ENCODE peak calls at places on chromosomes 11 and 22, in nine cellular contexts. S is sigmoid colon, X is stomach, B is transverse colon, R is tibial nerve, I is A549, J is HepG2, L is suprapubic skin, Z is upper lobe of left lung. Y is an unnamed sample.
A peak's percentile ranks its signal among the peaks of the same experiment; 100 is the strongest.

GRCh38 chr22:46754110-46754799 is 8.2 kb upstream of the TBC1D22A start:
- DNase-seq in S (peak; percentile 96), X (peak; percentile 94), B (peak; percentile 92), R (peak; percentile 82), I (peak; percentile 92), J (peak; percentile 92), L (peak; percentile 96), Z (peak; percentile 61), Y (peak; percentile 60)

GRCh38 chr22:50020606-50021005 is 8.0 kb upstream of the IL17REL start:
- DNase-seq in S (no peak), X (no peak), B (no peak), R (no peak), I (no peak), J (no peak), L (no peak), Z (no peak), Y (no peak)

GRCh38 chr11:48066881-48067800 is 86.8 kb downstream of the PTPRJ start:
- DNase-seq in S (no peak), X (no peak), B (no peak), R (no peak), I (no peak), J (no peak), L (no peak), Z (no peak), Y (no peak)

GRCh38 chr11:117930208-117930570 is 987 bp upstream of the TMPRSS13 start:
- DNase-seq in S (no peak), X (no peak), B (no peak), R (no peak), I (no peak), J (no peak), L (no peak), Z (no peak), Y (no peak)

GRCh38 chr11:13215157-13215556 is 62.4 kb upstream of the BMAL1 start:
- DNase-seq in S (no peak), X (no peak), B (no peak), R (no peak), I (peak; percentile 82), J (no peak), L (no peak), Z (no peak), Y (no peak)

GRCh38 chr11:112212710-112213109 is 13.5 kb upstream of the PTS start:
- DNase-seq in S (no peak), X (no peak), B (no peak), R (no peak), I (no peak), J (no peak), L (no peak), Z (no peak), Y (no peak)

GRCh38 chr11:128473631-128474030 is 113.7 kb downstream of the ETS1 start:
- DNase-seq in S (no peak), X (no peak), B (no peak), R (no peak), I (no peak), J (no peak), L (no peak), Z (no peak), Y (no peak)

GRCh38 chr11:6667733-6668374 is 12.2 kb upstream of the DCHS1 start:
- DNase-seq in S (no peak), X (no peak), B (no peak), R (no peak), I (peak; percentile 21), J (peak; percentile 41), L (no peak), Z (no peak), Y (no peak)

GRCh38 chr22:21791635-21792625 is 56.3 kb upstream of the YPEL1 start:
- DNase-seq in S (no peak), X (no peak), B (no peak), R (no peak), I (peak; percentile 9), J (no peak), L (no peak), Z (no peak), Y (no peak)

GRCh38 chr11:12950681-12951080 is 58.4 kb upstream of the RASSF10 start:
- DNase-seq in S (no peak), X (no peak), B (no peak), R (no peak), I (no peak), J (no peak), L (no peak), Z (no peak), Y (no peak)

GRCh38 chr22:48780597-48781277 is 1046.9 kb downstream of the BRD1 start:
- DNase-seq in S (peak; percentile 42), X (no peak), B (no peak), R (peak; percentile 1), I (no peak), J (no peak), L (no peak), Z (no peak), Y (no peak)
- H3K9me3 ChIP-seq in S (peaks cover 7% of the 10 kb centered on the region), X (peaks cover 25% of the 10 kb centered on the region), B (peaks cover 3% of the 10 kb centered on the region), R (no peaks in the 10 kb centered on the region), I (peaks cover 3% of the 10 kb centered on the region), J (peaks cover 18% of the 10 kb centered on the region), L (peaks cover 4% of the 10 kb centered on the region), Z (peaks cover 4% of the 10 kb centered on the region), Y (no peaks in the 10 kb centered on the region)

DNA sequence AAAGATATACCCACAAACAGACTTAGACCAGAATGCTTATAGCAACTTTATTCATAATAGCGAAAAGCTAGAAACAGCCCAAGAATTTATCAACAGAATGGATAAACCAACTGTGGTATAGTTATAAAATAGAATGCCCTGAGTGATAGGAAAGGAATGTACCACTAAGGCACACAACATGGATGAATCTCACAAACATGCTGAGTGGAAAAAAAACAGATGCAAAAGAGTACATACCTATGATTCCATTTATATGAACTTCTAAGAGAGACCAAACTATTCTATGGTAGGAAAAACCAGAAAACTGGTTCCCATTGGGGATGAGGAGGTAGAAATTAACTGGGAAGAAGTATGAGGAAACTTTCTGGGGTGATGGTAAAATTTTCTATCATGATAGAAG is 40.4 kb upstream of the GRIK4 start:
- DNase-seq in S (no peak), X (no peak), B (no peak), R (no peak), I (no peak), J (no peak), L (no peak), Z (no peak), Y (no peak)
- H3K27ac ChIP-seq in S (no peak overlapping the region), X (no peak overlapping the region), B (no peak overlapping the region), R (no peak overlapping the region), I (no peak overlapping the region), J (no peak overlapping the region), L (no peak overlapping the region), Z (no peak overlapping the region), Y (no peak overlapping the region)

GRCh38 chr22:37629928-37630327 is 9.5 kb upstream of the SH3BP1 start:
- DNase-seq in S (no peak), X (no peak), B (no peak), R (no peak), I (no peak), J (no peak), L (no peak), Z (no peak), Y (no peak)
- TF ChIP-seq EP300 in S (no peak), X (no peak), B (no peak), R (no peak), I (no peak), J (no peak), L (no peak), Z (no peak), Y (no peak)

DNA sequence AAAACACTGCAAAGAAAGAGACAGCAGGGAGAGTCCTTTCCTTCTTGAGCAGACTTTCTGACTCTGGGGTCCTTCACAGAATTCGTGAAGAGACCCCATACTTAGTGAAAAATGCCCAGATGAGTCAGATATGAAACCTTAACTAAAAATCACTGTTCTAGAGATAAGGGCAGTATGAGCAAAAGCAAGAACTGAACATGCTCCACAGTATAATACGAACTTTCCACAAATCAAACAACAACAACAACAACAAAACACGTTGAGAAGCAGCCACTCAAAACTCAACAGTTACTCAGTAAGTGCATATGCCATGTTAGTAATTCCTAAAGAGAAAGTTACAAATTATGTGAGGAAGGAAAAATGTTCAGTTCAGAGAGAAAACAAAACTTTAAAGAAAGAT is 44.3 kb downstream of the PITPNB start:
- DNase-seq in S (no peak), X (no peak), B (no peak), R (no peak), I (no peak), J (no peak), L (no peak), Z (no peak), Y (no peak)
- H3K9me3 ChIP-seq in S (no peaks in the 10 kb centered on the region), X (no peaks in the 10 kb centered on the region), B (no peaks in the 10 kb centered on the region), R (no peaks in the 10 kb centered on the region), I (no peaks in the 10 kb centered on the region), J (no peaks in the 10 kb centered on the region), L (no peaks in the 10 kb centered on the region), Z (no peaks in the 10 kb centered on the region), Y (no peaks in the 10 kb centered on the region)

GRCh38 chr22:42921301-42921700 is 64.2 kb upstream of the ARFGAP3 start:
- DNase-seq in S (peak; percentile 59), X (no peak), B (no peak), R (no peak), I (no peak), J (no peak), L (no peak), Z (no peak), Y (no peak)
- H3K27ac ChIP-seq in S (no peak overlapping the region), X (peak overlapping the region; percentile 80), B (peak overlapping the region; percentile 23), R (no peak overlapping the region), I (peak overlapping the region; percentile 87), J (no peak overlapping the region), L (no peak overlapping the region), Z (peak overlapping the region; percentile 48), Y (no peak overlapping the region)

DNA sequence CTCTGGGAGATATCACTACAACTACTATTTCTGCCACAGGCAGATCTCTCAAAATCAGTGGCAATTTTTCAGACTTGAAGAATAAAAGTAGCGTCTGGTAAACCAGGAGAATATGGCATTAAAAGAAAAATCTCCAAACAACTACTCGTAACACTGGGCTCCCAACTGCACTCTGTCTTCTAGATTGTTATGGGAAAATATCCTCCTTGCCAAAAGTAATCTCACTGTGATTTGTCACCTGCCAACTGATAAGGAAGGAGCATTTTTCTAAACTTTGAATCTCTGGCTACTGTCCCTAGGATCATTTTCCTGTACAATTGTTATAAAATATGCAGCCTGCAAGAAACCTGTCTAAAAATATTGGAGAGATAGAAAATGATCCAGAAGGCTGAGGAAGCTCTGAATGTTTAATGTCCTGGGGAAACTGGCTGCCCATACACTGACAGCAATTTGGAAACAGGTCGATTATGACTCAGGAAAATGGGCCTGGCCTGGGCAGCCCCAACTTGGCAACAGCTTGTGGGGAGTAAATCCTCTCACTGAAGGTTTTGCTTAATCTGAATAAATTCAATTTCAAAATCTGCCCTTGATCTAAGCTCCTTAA is 90.5 kb upstream of the DBX1 start:
- DNase-seq in S (no peak), X (no peak), B (no peak), R (no peak), I (no peak), J (no peak), L (no peak), Z (no peak), Y (no peak)
- TF ChIP-seq EP300 in S (no peak), X (no peak), B (no peak), R (no peak), I (no peak), J (no peak), L (no peak), Z (no peak), Y (no peak)

GRCh38 chr11:134522782-134523570 is 110.9 kb upstream of the B3GAT1 start:
- DNase-seq in S (peak; percentile 40), X (no peak), B (no peak), R (no peak), I (no peak), J (no peak), L (no peak), Z (no peak), Y (no peak)
- H3K9me3 ChIP-seq in S (no peaks in the 10 kb centered on the region), X (no peaks in the 10 kb centered on the region), B (no peaks in the 10 kb centered on the region), R (no peaks in the 10 kb centered on the region), I (no peaks in the 10 kb centered on the region), J (no peaks in the 10 kb centered on the region), L (no peaks in the 10 kb centered on the region), Z (no peaks in the 10 kb centered on the region), Y (no peaks in the 10 kb centered on the region)